ENCODE peak calls at places on chromosomes 4 and X, in six cellular contexts. W is iPS DF 6.9, H is neural progenitor cell, M is left lung, F is heart left ventricle, X is stomach. C is an unnamed sample.

GRCh38 chrX:107825698-107826285 is at the start of gene MID2:
- DNase-seq in H (peak), W (no peak), X (peak), M (peak), F (peak), C (peak)

GRCh38 chr4:24850669-24851068 is 55.3 kb downstream of the SOD3 start:
- DNase-seq in F (no peak), X (no peak), H (no peak), W (no peak), M (no peak), C (no peak)

GRCh38 chr4:681736-682451 is 7.1 kb downstream of the SLC49A3 start:
- DNase-seq in X (peak), M (peak), F (no peak), W (no peak), H (peak), C (no peak)

GRCh38 chrX:45715787-45716186 is 515.1 kb upstream of the DIPK2B start:
- DNase-seq in H (no peak), X (no peak), F (no peak), W (no peak), M (no peak), C (no peak)

GRCh38 chrX:46653482-46653881 is 79.9 kb downstream of the CHST7 start:
- DNase-seq in H (peak), M (no peak), F (no peak), W (no peak), X (no peak), C (no peak)

GRCh38 chr4:77818077-77818666 is 996 bp downstream of the CNOT6L start:
- DNase-seq in X (peak), F (peak), M (peak), H (peak), W (no peak), C (peak)

GRCh38 chrX:23634181-23634580 is 33.1 kb upstream of the PRDX4 start:
- DNase-seq in H (no peak), X (no peak), F (no peak), M (no peak), W (no peak), C (no peak)

GRCh38 chr4:80336582-80336981 is 1.1 kb downstream of the CFAP299 start:
- DNase-seq in H (peak), F (no peak), M (no peak), W (no peak), X (no peak), C (no peak)

GRCh38 chr4:118352843-118353373 is at the start of gene PRSS12:
- DNase-seq in F (peak), W (peak), X (peak), H (peak), M (peak), C (no peak)

GRCh38 chrX:140701480-140701879 is 8.1 kb upstream of the LINC00632 start:
- DNase-seq in M (no peak), H (no peak), W (no peak), X (no peak), F (no peak), C (no peak)

GRCh38 chr4:19025031-19025430 is 1003.5 kb upstream of the LCORL start:
- DNase-seq in X (no peak), F (no peak), M (no peak), W (no peak), H (no peak), C (no peak)

GRCh38 chrX:38008658-38009057 is 2.3 kb downstream of the SYTL5 start:
- DNase-seq in H (no peak), W (no peak), F (no peak), M (no peak), X (no peak), C (no peak)

GRCh38 chr4:144709159-144709558 is 63.2 kb downstream of the HHIP start:
- DNase-seq in W (no peak), F (no peak), H (peak), M (no peak), X (no peak), C (no peak)

GRCh38 chr4:40152642-40153041 is 44.2 kb upstream of the RHOH start:
- DNase-seq in W (no peak), F (no peak), M (no peak), X (no peak), H (no peak), C (no peak)

GRCh38 chrX:41043950-41044349 is 41.3 kb upstream of the USP9X start:
- DNase-seq in H (no peak), X (no peak), M (no peak), F (no peak), W (no peak), C (no peak)

GRCh38 chrX:130114141-130114561 is 3.9 kb upstream of the ELF4 start:
- DNase-seq in F (no peak), H (no peak), M (no peak), X (no peak), W (no peak), C (no peak)

GRCh38 chrX:130893356-130894085 is 9.5 kb downstream of the ENOX2 start:
- DNase-seq in H (no peak), M (no peak), W (no peak), X (no peak), F (peak), C (no peak)

GRCh38 chr4:15738877-15739276 is 36.0 kb downstream of the BST1 start:
- DNase-seq in X (no peak), H (no peak), M (no peak), F (no peak), W (no peak), C (no peak)

GRCh38 chr4:111066887-111067286 is 444.0 kb upstream of the PITX2 start:
- DNase-seq in M (no peak), H (peak), F (no peak), X (no peak), W (no peak), C (no peak)

GRCh38 chr4:8451440-8452182 is 11.0 kb downstream of the TRMT44 start:
- DNase-seq in F (no peak), H (no peak), X (peak), W (no peak), M (no peak), C (no peak)

GRCh38 chrX:17550011-17550410 is 175.0 kb downstream of the NHS start:
- DNase-seq in F (no peak), W (no peak), H (no peak), X (no peak), M (no peak), C (no peak)

GRCh38 chrX:102155806-102156179 is at the start of gene BEX5:
- DNase-seq in F (peak), H (peak), X (peak), M (peak), W (peak), C (peak)

GRCh38 chr4:157803441-157804168 is 369.2 kb downstream of the GASK1B start:
- DNase-seq in X (no peak), W (no peak), H (no peak), M (no peak), F (no peak), C (no peak)

GRCh38 chrX:133838761-133839676 is 146.4 kb downstream of the GPC3 start:
- DNase-seq in W (peak), H (peak), F (no peak), X (no peak), M (no peak), C (no peak)

GRCh38 chrX:153523269-153523668 is 5.8 kb downstream of the ATP2B3 start:
- DNase-seq in W (no peak), H (no peak), X (no peak), F (no peak), M (no peak), C (no peak)

GRCh38 chrX:30673405-30673804 is 20.2 kb downstream of the GK start:
- DNase-seq in H (no peak), X (no peak), W (no peak), F (no peak), M (no peak), C (no peak)
- H3K4me3 ChIP-seq in H (no peak), X (no peak), W (no peak), F (no peak), M (no peak), C (no peak)

DNA sequence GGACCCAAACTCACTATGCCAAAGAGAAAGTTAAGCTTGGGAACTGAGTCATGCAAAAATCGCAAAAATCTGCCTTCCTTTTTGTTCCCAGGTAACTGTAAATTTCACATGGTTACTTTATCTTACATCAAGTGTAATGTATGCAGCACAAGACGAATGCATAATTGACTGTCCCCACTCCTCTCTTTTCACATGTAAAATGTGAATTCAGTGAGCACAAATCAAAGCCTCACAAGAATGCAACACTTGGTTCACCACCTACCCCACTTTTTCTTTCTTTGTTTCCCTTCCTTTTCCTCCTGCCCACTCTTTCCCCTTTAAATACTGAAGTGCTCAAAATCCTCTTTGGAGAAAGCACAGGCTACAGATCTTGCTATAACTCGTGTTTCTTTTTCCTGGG is 53.2 kb downstream of the MAGED4B start:
- DNase-seq in X (no peak), M (no peak), H (no peak), W (no peak), F (no peak), C (no peak)
- H3K27ac ChIP-seq in X (no peak), M (no peak), H (no peak), W (no peak), F (no peak), C (no peak)

DNA sequence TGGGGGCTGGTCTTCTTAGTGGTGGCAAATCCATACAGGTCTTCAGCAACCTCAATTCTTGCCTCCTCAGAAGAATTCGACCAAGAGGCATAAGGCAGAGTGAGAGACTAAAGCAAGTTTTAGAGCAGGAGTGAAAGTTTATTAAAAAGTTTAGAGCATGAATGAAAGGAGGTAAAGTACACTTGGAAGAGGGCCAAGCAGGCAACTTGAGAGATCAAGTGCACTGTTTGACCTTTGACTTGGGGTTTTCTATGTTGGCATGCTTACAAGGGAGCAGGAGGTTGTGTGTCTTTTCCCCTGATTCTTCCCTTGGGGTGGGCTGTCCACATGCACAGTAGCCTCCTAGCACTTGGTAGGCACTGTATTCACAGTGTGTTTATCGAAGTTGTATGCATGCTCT is 91.2 kb downstream of the CPE start:
- DNase-seq in F (no peak), M (no peak), H (no peak), X (no peak), W (no peak), C (no peak)
- H3K4me3 ChIP-seq in F (no peak), M (no peak), H (no peak), X (no peak), W (no peak), C (no peak)

GRCh38 chrX:13076176-13076956 is 31.9 kb upstream of the FAM9C start:
- DNase-seq in F (no peak), H (no peak), X (no peak), M (no peak), W (no peak), C (no peak)
- H3K27ac ChIP-seq in F (no peak), H (no peak), X (no peak), M (peak), W (no peak), C (peak)

GRCh38 chrX:120334137-120334536 is 22.9 kb upstream of the TMEM255A start:
- DNase-seq in F (no peak), M (no peak), W (no peak), H (no peak), X (no peak), C (no peak)
- H3K4me3 ChIP-seq in F (no peak), M (no peak), W (no peak), H (no peak), X (no peak), C (no peak)

GRCh38 chr4:163489929-163490328 is 4.6 kb upstream of the TMA16 start:
- DNase-seq in X (no peak), W (no peak), H (no peak), F (no peak), M (no peak), C (no peak)

GRCh38 chr4:163494360-163495241 is at the start of gene TMA16:
- DNase-seq in H (peak), X (peak), W (peak), M (peak), F (peak), C (peak)

GRCh38 chr4:163495900-163496299 is 1.4 kb downstream of the TMA16 start:
- DNase-seq in W (no peak), M (no peak), H (no peak), F (no peak), X (no peak), C (no peak)

GRCh38 chr4:163493643-163494359 is 689 bp upstream of the TMA16 start:
- DNase-seq in X (peak), F (peak), W (no peak), H (no peak), M (peak), C (no peak)

GRCh38 chr4:163492951-163493504 is 1.5 kb upstream of the TMA16 start:
- DNase-seq in X (no peak), M (no peak), F (no peak), H (no peak), W (no peak), C (no peak)
- H3K27ac ChIP-seq in X (no peak), M (no peak), F (no peak), H (no peak), W (no peak), C (no peak)

DNA sequence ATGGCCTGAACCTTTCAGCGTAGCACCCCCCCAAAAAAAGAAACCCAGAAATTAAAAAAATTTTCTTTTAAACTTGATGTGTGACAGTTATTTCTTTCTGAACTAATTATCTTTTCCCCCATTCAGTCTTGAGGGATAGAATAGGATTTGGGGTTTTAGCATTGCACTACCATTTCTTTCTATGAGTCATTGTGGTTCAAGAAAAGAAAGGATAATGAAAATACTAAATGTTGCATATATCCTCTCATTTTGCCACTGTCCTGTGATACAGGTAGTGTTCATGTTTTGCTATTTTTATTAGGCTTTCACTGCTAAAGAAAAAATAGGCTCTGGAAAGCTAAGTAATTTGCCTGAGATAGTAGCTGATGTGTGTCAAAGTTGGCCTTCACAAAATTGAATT is 39.4 kb upstream of the DCK start:
- DNase-seq in X (no peak), H (no peak), M (no peak), W (no peak), F (no peak), C (no peak)
- H3K4me3 ChIP-seq in X (no peak), H (no peak), M (no peak), W (no peak), F (no peak), C (no peak)

C was measured in ascending aorta.